ENCODE peak calls at places on chromosomes 4 and X, in ten cellular contexts. I is thyroid gland, L is omental fat pad, W is heart left ventricle, F is B cell, K is fibroblast of lung, O is A549, H is lower lobe of right lung, D is astrocyte of the spinal cord, A is choroid plexus epithelial cell. Q is an unnamed sample.

GRCh38 chrX:138014577-138014976 is 448.6 kb downstream of the ZIC3 start:
- DNase-seq in L (no peak), O (no peak), D (peak; percentile 59), H (no peak), F (no peak), I (no peak), K (peak; percentile 22), W (no peak), A (no peak), Q (no peak)

GRCh38 chr4:41873380-41874295 is 61.6 kb upstream of the TMEM33 start:
- DNase-seq in H (no peak), K (no peak), F (no peak), D (no peak), O (no peak), A (no peak), I (no peak), L (no peak), W (no peak), Q (no peak)

GRCh38 chr4:3168029-3168428 is 80.9 kb upstream of the MSANTD1 start:
- DNase-seq in F (no peak), O (no peak), H (no peak), A (peak; percentile 72), I (no peak), W (no peak), D (peak; percentile 54), K (peak; percentile 47), L (no peak), Q (peak; percentile 14)

GRCh38 chr4:121307441-121308327 is 73.1 kb downstream of the QRFPR start:
- DNase-seq in H (no peak), F (no peak), D (peak; percentile 65), I (no peak), A (peak; percentile 84), O (peak; percentile 2), L (no peak), W (no peak), K (peak; percentile 75), Q (peak; percentile 69)

GRCh38 chr4:81523672-81524436 is 52.1 kb upstream of the RASGEF1B start:
- DNase-seq in L (no peak), F (no peak), H (no peak), O (no peak), W (no peak), K (no peak), A (no peak), I (no peak), D (no peak), Q (no peak)

GRCh38 chrX:10577863-10578262 is 42.5 kb downstream of the MID1 start:
- DNase-seq in O (no peak), K (peak; percentile 27), D (no peak), A (no peak), L (no peak), H (no peak), F (no peak), I (no peak), W (no peak), Q (no peak)

GRCh38 chrX:54473993-54474859 is 21.8 kb downstream of the FGD1 start:
- DNase-seq in W (no peak), L (no peak), A (no peak), F (no peak), I (no peak), H (no peak), D (no peak), O (no peak), K (no peak), Q (no peak)

GRCh38 chrX:46444011-46444410 is 101.2 kb downstream of the ZNF674 start:
- DNase-seq in W (no peak), L (no peak), H (no peak), O (no peak), K (peak; percentile 84), D (peak; percentile 87), A (peak; percentile 87), F (no peak), I (no peak), Q (peak; percentile 33)

GRCh38 chr4:141730805-141731204 is 94.4 kb downstream of the IL15 start:
- DNase-seq in K (no peak), A (peak; percentile 40), W (no peak), O (no peak), F (no peak), H (no peak), I (no peak), L (no peak), D (peak; percentile 5), Q (no peak)

GRCh38 chrX:71671043-71671829 is 3.9 kb downstream of the LOC101059915 start:
- DNase-seq in D (no peak), O (no peak), L (no peak), H (no peak), A (no peak), F (no peak), W (peak; percentile 51), K (no peak), I (no peak), Q (peak; percentile 65)

GRCh38 chrX:149004936-149005335 is 500.2 kb downstream of the IDS start:
- DNase-seq in K (no peak), L (no peak), A (no peak), H (no peak), I (no peak), W (no peak), D (no peak), F (no peak), O (no peak), Q (no peak)
- TF ChIP-seq CTCF in K (no peak), L (no peak), A (peak; percentile 6), H (no peak), I (no peak), W (no peak), D (no peak), F (no peak), O (no peak), Q (no peak)

DNA sequence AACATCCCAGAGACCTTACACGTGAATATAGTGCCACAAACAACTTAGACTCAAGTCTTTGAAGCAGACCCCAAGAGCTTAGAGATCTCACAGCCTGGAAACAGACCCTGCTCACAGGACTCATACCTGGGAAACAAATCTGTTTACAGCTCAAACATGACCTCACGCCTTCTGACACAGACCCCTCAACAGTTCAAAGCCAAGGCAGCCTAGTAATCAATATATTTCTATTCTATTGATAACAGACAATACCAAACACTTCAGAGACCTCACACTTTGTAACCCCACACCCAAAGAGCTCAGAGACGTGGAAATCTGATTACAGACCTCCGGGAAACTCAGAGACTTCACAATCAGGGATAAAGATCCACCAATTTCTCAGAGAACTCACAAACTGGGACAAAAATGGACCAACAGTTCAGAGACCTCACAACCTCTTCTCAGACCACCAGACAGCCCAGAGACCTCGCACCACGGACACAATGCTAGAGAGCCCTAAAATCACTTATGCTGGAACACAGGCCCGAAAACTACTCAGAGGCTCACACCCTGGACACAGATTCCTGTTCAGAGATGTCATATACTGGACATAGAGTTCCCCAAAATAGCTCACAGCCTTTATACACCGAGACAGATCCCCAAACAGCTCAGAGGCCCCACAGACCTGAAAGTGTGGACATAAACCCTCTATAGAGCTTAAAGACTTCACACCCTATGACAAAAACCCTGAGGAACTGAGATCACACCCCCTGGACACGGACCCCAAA is 14.8 kb downstream of the SUV39H1 start:
- DNase-seq in D (no peak), A (no peak), W (no peak), K (no peak), I (no peak), O (no peak), H (no peak), L (no peak), F (no peak), Q (no peak)
- TF ChIP-seq CTCF in D (no peak), A (no peak), W (no peak), K (no peak), I (no peak), O (no peak), H (no peak), L (no peak), F (no peak), Q (no peak)

GRCh38 chr4:21733894-21734630 is 214.5 kb downstream of the KCNIP4 start:
- DNase-seq in W (no peak), D (no peak), L (no peak), O (no peak), K (no peak), I (no peak), A (no peak), F (no peak), H (no peak), Q (no peak)
- TF ChIP-seq CTCF in W (no peak), D (no peak), L (no peak), O (no peak), K (no peak), I (no peak), A (no peak), F (no peak), H (no peak), Q (no peak)

GRCh38 chr4:38233727-38234478 is 273.7 kb downstream of the PTTG2 start:
- DNase-seq in I (no peak), F (no peak), O (no peak), L (no peak), H (peak; percentile 70), K (no peak), D (no peak), W (no peak), A (no peak), Q (no peak)
- TF ChIP-seq CTCF in I (no peak), F (no peak), O (no peak), L (no peak), H (no peak), K (no peak), D (no peak), W (no peak), A (no peak), Q (no peak)